ENCODE peak calls at places on chromosomes 13 and 19, in four cellular contexts. G is AG04449, O is dorsolateral prefrontal cortex, C is retinal pigment epithelial cell. A is an unnamed sample.

GRCh38 chr13:31035162-31035951 is 102.9 kb downstream of the TEX26 start:
- DNase-seq in G (no peak), O (peak), C (no peak), A (no peak)

GRCh38 chr13:42924290-42924803 is 67.7 kb downstream of the EPSTI1 start:
- DNase-seq in G (no peak), O (no peak), C (no peak), A (no peak)

GRCh38 chr13:25489238-25489637 is 117.5 kb downstream of the ATP8A2 start:
- DNase-seq in G (no peak), O (peak), C (no peak), A (no peak)

GRCh38 chr19:56091751-56092546 is 29.1 kb downstream of the ZNF787 start:
- DNase-seq in G (no peak), O (no peak), C (no peak), A (no peak)

GRCh38 chr13:44155422-44156293 is 218.0 kb upstream of the SERP2 start:
- DNase-seq in G (no peak), O (peak), C (no peak), A (no peak)

GRCh38 chr19:18425515-18426415 is 6.6 kb downstream of the SSBP4 start:
- DNase-seq in G (no peak), O (peak), C (no peak), A (no peak)

GRCh38 chr13:45349438-45349837 is 8.5 kb upstream of the TPT1 start:
- DNase-seq in G (no peak), O (no peak), C (no peak), A (no peak)

GRCh38 chr13:112638157-112638750 is 50.3 kb upstream of the TUBGCP3 start:
- DNase-seq in G (no peak), O (no peak), C (no peak), A (no peak)

GRCh38 chr19:51407631-51408131 is 9.8 kb downstream of the SIGLEC10 start:
- DNase-seq in G (no peak), O (no peak), C (no peak), A (no peak)

GRCh38 chr19:33302175-33302973 is at the start of gene CEBPA:
- DNase-seq in G (no peak), O (peak), C (peak), A (no peak)

GRCh38 chr13:44142911-44143665 is 230.5 kb upstream of the SERP2 start:
- DNase-seq in G (no peak), O (no peak), C (no peak), A (peak)

GRCh38 chr13:70098669-70099068 is 9.0 kb upstream of the ATXN8OS start:
- DNase-seq in G (no peak), O (no peak), C (no peak), A (no peak)

GRCh38 chr13:27868639-27869435 is 51.0 kb upstream of the PDX1 start:
- DNase-seq in G (no peak), O (no peak), C (no peak), A (no peak)

GRCh38 chr19:50415661-50416033 is 3.1 kb upstream of the SPIB start:
- DNase-seq in G (no peak), O (no peak), C (no peak), A (no peak)

GRCh38 chr13:32264407-32264806 is 50.8 kb downstream of the ZAR1L start:
- DNase-seq in G (no peak), O (no peak), C (no peak), A (no peak)

GRCh38 chr19:39698535-39698934 is 5.7 kb upstream of the LGALS14 start:
- DNase-seq in G (no peak), O (no peak), C (no peak), A (no peak)

GRCh38 chr13:65836066-65836465 is 1394.1 kb downstream of the PCDH9 start:
- DNase-seq in G (no peak), O (no peak), C (no peak), A (no peak)

GRCh38 chr19:43826787-43827754 is at the start of gene ZNF283:
- DNase-seq in G (peak), O (peak), C (peak), A (peak)

DNA sequence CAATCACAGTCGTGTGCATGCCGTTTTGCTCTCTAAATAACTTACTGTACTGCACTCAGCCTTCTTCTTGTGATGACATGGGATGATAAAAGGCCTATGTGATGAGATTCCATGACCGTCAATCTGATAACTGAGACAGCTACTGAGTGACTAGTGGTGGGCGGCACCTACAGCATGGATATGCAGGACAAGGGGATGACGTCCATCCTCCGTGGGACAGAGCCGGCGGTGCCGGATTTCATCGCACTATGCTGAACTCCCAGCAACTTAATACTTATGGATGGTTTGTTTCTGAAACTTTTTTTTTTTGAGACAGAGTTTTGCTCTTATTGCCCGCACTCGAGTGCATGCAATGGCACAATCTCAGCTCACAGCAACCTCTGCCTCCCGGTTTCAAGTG is 146.8 kb upstream of the TSHZ3 start:
- DNase-seq in G (no peak), O (no peak), C (no peak), A (no peak)
- TF ChIP-seq CTCF in G (no peak), O (no peak), C (no peak), A (no peak)

DNA sequence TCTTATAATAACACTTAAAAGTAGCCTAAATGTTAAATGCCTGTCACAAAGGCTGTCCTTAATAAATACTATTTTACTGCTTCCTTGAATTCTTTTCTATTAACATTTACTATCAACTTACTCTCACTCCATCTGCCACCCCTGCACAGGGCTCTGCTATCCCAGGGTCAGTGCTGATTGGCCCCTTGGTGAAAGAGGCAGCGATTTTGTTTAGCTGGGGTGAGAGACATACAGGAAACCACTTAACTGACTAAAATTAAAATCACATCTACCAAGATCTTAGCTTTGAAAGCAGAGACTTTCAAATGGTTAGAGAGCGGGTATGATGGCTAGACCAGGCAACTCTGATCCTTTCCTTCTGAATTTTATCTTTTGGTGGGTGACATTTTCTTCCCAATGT is 149.9 kb upstream of the HTR2A start:
- DNase-seq in G (no peak), O (no peak), C (no peak), A (no peak)
- H3K4me3 ChIP-seq in G (no peak), O (no peak), C (no peak), A (no peak)

GRCh38 chr13:52159159-52159982 is at the start of gene NEK3:
- DNase-seq in G (no peak), O (peak), C (no peak), A (no peak)
- TF ChIP-seq CTCF in G (no peak), O (peak), C (no peak), A (no peak)

DNA sequence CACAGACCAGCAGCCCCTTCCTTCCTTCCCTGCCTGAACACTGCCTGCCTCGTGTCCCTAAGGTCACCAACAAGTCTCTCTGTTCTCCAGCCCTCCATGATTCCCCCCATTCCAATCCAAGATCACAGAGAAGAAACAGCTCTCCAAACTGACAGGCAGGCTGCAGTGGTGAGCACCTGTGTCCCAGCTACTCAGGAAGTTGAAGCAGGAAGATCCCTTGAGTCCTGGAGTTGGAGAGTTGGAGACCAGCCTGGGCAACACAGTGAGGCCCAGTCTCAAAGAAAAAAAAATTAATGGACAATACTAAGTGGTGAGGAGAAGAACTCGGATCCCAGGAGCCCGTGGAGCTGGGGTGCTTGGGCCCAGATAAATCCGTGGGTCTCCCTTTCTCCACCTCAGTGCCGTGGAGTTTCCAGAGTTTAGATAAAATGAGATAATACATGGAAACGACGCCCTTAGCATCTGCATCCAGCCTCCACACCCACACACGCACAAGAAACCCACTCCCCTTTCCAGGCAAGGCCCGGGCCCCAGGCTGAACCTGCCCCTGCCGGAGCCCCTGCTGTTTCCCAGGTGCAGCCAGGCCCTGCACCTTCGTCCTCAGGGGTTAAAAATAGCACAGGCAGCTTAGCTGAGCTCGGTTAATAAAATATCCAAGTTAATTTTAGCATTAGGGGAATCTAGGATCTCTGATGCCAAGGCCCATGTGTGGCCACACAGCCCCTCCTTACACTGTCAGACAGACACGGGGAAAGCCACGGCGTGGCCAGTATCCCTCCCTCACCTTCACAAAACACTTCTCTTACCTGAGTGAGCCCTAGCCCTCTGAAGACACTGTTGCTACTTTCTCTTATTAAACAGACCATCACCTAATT is 4.7 kb downstream of the RASA3 start:
- DNase-seq in G (no peak), O (no peak), C (no peak), A (no peak)
- H3K4me3 ChIP-seq in G (no peak), O (no peak), C (no peak), A (peak)

DNA sequence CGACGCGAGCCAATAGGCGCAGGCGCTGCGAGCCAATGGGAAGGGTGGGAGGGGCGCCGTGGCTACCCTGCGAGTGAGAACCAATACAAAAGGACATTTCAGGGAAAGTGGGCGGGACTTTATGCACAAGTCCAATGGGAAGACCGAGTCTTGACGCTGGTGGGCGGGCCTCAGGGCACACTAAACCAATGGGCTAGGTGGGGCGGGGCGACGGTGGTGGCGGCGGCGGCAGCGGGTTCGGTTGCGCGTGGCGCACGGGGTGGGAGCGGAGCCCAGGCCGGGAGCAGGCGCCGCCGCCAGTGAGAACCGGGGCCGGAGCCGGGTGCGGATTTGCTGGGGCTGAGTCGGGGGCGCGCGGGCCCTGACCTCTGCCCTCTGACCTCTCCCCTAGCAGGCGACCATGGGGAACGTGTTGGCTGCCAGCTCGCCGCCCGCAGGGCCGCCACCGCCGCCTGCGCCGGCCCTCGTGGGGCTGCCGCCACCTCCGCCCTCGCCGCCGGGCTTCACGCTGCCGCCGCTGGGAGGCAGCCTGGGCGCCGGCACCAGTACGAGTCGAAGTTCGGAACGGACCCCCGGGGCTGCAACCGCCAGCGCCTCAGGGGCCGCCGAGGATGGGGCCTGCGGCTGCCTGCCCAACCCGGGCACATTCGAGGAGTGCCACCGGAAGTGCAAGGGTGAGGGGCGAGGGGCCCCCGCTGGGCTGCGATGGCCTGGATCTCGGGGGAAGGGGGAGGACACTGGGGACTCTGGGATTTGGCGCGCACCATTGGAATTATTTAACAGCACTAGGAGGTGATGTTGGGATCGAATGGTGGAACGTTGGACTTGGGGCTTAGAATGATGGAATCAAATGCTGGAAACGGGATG is at the start of gene TOMM40:
- DNase-seq in G (no peak), O (peak), C (peak), A (no peak)
- TF ChIP-seq CTCF in G (no peak), O (no peak), C (peak), A (no peak)

DNA sequence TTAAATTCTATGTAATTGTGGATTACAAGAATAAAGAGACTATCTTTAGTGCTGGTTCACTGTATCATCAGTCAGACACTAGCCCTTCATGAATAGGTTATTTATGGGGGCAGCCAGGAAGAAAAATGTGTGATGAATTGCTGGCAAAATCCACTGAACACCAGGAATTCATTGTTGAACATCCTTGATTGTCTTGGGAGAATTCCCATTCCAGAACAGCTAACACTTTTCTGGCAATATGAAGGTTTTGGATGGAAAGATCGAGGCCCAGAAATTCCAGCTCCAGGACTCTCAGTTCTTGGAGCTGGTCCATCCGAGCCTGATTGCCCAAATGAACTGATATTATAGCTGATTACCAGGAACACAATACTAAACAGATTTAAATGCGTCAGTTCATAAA is 11.5 kb upstream of the SPART start:
- DNase-seq in G (no peak), O (no peak), C (no peak), A (no peak)
- H3K4me3 ChIP-seq in G (no peak), O (no peak), C (no peak), A (no peak)

GRCh38 chr19:12938536-12939291 is at the start of gene CALR:
- DNase-seq in G (no peak), O (no peak), C (no peak), A (no peak)

GRCh38 chr19:12936582-12936981 is 1.8 kb upstream of the CALR start:
- DNase-seq in G (no peak), O (no peak), C (no peak), A (no peak)

GRCh38 chr19:12937243-12938053 is 961 bp upstream of the CALR start:
- DNase-seq in G (no peak), O (no peak), C (no peak), A (no peak)

GRCh38 chr19:12939292-12939606 is 840 bp downstream of the CALR start:
- DNase-seq in G (no peak), O (no peak), C (no peak), A (no peak)

DNA sequence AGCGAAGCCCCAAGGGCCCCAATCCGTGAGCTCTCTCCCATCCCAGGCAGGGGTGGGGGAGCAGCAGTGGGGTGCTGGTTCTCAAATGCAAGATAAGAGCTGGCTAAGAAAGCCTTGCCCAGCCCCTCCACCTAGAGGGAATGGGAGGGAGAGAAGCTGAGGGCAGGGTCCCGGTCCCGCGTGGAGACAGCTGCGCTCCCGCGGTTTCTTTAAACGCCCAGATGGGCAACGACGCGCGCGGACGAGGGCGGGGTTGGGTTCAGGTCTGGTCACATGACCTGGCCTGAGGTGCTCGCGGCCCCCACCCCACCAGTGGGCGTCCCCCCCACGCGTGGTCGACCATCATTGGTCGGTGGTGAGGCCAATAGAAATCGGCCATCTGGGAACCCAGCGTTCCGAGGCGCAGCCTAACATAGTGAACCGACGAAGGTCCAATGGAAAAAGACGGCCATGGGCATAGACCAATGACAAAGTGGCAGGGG is 314 bp upstream of the CALR start:
- DNase-seq in G (peak), O (peak), C (peak), A (peak)
- TF ChIP-seq CTCF in G (no peak), O (no peak), C (no peak), A (no peak)

GRCh38 chr19:29964171-29964570 is 22.1 kb downstream of the URI1 start:
- DNase-seq in G (no peak), O (no peak), C (no peak), A (no peak)
- H3K4me3 ChIP-seq in G (no peak), O (no peak), C (no peak), A (no peak)

A was measured in epithelial cell of proximal tubule.